ENCODE peak calls at places on chromosomes 13 and 19, in seven cellular contexts. H is fibroblast of lung, O is heart left ventricle, E is IMR-90, W is ascending aorta, A is dorsolateral prefrontal cortex, N is body of pancreas. L is an unnamed sample.

GRCh38 chr19:2176336-2176994 is 12.7 kb downstream of the DOT1L start:
- DNase-seq in O (no peak), H (no peak), N (no peak), E (no peak), W (no peak), A (no peak), L (no peak)

GRCh38 chr13:85019121-85019520 is 780.1 kb downstream of the SLITRK6 start:
- DNase-seq in O (no peak), N (no peak), E (no peak), H (no peak), W (no peak), A (no peak), L (no peak)

GRCh38 chr13:95027638-95028037 is 273.6 kb downstream of the ABCC4 start:
- DNase-seq in E (no peak), O (no peak), W (no peak), A (no peak), N (no peak), H (no peak), L (no peak)

GRCh38 chr19:15115080-15115479 is 7.9 kb downstream of the SYDE1 start:
- DNase-seq in N (peak), H (peak), O (peak), A (peak), E (peak), W (no peak), L (peak)

GRCh38 chr13:61030445-61030844 is 385.2 kb downstream of the PCDH20 start:
- DNase-seq in H (no peak), N (no peak), A (no peak), O (no peak), W (no peak), E (no peak), L (no peak)

GRCh38 chr13:101018720-101019119 is 344.1 kb upstream of the TMTC4 start:
- DNase-seq in W (no peak), N (no peak), O (no peak), A (no peak), H (peak), E (peak), L (peak)

GRCh38 chr19:18291019-18291524 is 9.7 kb upstream of the JUND start:
- DNase-seq in W (no peak), A (no peak), H (no peak), O (no peak), E (no peak), N (no peak), L (no peak)

GRCh38 chr19:12000152-12000981 is 35.1 kb downstream of the ZNF433 start:
- DNase-seq in W (no peak), O (no peak), E (peak), N (no peak), H (no peak), A (no peak), L (no peak)

GRCh38 chr13:76852991-76853390 is 33.2 kb downstream of the KCTD12 start:
- DNase-seq in W (no peak), H (peak), A (no peak), N (no peak), O (no peak), E (peak), L (peak)

GRCh38 chr13:33285420-33286124 is at the start of gene STARD13:
- DNase-seq in N (peak), E (peak), H (peak), A (peak), O (peak), W (peak), L (peak)

GRCh38 chr19:51375504-51376221 is 3.2 kb upstream of the NKG7 start:
- DNase-seq in E (no peak), W (no peak), N (no peak), O (no peak), H (no peak), A (no peak), L (no peak)

GRCh38 chr13:27022571-27023311 is 148.9 kb downstream of the USP12 start:
- DNase-seq in N (no peak), O (no peak), W (no peak), H (peak), E (peak), A (peak), L (no peak)

GRCh38 chr19:49119411-49120324 is at the start of gene PPFIA3:
- DNase-seq in E (peak), W (peak), N (peak), A (no peak), O (peak), H (peak), L (peak)

DNA sequence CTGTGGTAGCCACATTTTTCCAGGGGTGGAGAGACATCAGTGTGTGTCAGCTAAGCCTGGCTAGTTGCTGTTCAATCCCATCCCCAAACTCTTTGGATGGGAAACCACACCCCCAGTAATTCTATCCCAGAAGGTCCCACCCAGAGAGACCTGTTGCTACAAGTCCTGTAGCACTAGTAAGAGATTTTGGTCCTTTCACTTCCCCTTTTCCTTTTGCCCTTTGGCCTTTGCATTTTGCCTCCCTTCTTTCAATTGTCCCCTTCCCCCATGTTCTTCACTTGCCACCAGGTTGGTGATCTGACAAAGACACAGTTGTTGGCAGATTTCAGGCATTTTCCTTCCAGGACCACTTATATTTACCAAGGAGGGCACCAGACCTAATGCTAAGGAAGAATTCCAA is 3.8 kb downstream of the CBY2 start:
- DNase-seq in E (no peak), O (no peak), H (no peak), W (no peak), A (no peak), N (no peak), L (no peak)
- H3K4me3 ChIP-seq in E (no peak), O (no peak), H (no peak), W (no peak), A (no peak), N (no peak), L (no peak)

DNA sequence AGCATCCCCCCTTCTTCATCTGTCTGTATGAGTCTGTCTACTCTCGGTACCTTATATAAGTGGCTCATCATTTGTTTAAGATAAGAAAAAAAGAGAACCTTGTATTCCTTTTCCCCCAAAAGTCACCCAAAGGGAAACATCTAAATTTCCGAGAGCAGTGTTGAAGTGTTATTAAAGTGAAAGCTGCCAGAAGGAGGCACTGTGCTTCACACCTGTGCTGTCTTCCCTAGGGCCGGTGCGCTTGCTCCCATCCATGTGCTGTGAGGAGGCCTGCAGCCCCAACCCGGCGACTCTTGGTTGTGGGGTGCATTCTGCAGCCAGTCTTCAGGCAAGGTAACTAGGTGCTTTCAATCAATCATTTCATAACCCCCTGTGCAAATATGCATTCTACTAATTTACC is 97.5 kb downstream of the TNFRSF19 start:
- DNase-seq in W (no peak), O (no peak), E (no peak), N (no peak), A (no peak), H (no peak), L (no peak)
- TF ChIP-seq CTCF in W (no peak), O (no peak), E (no peak), N (no peak), A (no peak), H (no peak), L (no peak)

GRCh38 chr13:31209172-31209818 is 9.5 kb downstream of the B3GLCT start:
- DNase-seq in N (peak), W (no peak), E (peak), H (peak), O (peak), A (peak), L (peak)
- H3K4me3 ChIP-seq in N (no peak), W (no peak), E (no peak), H (no peak), O (peak), A (no peak), L (no peak)

DNA sequence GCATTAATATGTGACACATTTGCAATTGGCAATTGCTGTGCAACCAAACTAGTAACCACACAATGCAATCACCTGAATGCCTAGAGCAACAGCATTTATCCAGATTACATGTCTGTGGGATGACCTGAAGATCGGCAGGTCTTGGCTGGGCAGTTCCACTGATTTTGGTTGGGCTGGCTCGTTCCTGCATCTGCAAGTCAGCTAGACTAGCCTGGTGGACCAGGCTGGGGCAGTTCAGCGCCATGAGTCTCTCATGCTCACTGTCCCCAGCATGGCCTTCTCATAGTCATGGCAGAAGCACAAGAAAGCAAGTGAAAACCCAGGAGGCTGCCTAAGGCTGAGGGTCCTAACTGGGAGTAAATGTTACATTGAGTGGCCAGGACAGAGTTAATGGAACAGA is 229.1 kb upstream of the TSHZ3 start:
- DNase-seq in W (no peak), N (no peak), E (no peak), O (no peak), H (no peak), A (no peak), L (no peak)
- TF ChIP-seq CTCF in W (no peak), N (no peak), E (no peak), O (no peak), H (no peak), A (no peak), L (no peak)

GRCh38 chr13:38993381-38993780 is 2.8 kb upstream of the STOML3 start:
- DNase-seq in E (no peak), W (no peak), A (no peak), O (no peak), H (no peak), N (no peak), L (no peak)
- H3K4me3 ChIP-seq in E (no peak), W (no peak), A (no peak), O (no peak), H (no peak), N (no peak), L (no peak)

DNA sequence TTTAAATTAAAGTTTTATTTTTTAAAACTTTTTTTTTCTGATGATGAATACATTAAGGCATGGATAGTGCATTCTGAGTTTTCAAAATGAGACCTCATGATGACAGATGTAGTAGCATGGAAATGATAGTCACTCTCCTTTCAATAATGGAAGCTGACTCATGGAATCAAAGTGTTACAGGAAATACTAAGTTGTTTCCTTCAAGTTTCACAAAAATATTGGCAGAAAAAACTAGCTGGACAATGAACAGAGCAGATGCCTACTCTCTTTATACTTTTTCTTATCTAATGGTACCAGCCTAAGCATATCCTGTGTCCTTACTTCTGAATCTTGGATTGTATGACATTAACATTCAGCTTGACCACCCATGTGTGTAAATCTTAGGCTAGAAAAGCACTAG is 1337.3 kb downstream of the PCDH9 start:
- DNase-seq in N (no peak), E (peak), O (no peak), A (no peak), W (no peak), H (no peak), L (peak)
- TF ChIP-seq CTCF in N (no peak), E (no peak), O (no peak), A (no peak), W (no peak), H (no peak), L (no peak)

DNA sequence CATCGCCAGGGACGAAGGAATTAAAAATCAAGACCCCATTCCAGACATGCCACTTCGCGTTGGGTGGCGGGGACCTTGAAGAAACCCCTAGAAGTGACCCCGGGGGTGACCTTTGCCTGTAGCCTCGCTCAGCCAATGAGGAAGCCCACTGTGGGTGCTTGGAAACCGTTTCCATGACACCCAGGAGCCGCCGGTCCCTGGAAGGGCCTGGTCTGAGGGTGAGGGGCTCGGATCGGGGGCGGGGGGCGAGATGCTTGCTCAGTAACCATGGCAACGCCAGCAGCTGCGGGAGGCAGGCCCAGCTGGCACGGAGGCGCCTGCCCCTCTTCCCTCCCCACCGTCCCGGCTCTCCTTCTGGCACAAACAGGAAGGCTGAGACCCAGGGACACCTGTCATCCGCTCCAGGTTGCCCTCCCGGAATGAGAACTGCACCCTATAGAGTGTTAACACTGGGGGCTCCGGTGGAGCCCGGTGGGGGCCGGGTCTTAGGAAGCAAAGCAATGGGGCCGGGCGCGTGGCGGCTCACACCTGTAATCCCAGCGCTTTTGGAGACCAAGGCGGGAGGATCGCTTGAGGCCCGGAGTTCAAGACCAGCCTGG is 54.4 kb upstream of the PTPRS start:
- DNase-seq in E (no peak), N (no peak), W (no peak), H (no peak), O (no peak), A (no peak), L (no peak)
- H3K4me3 ChIP-seq in E (no peak), N (no peak), W (no peak), H (no peak), O (no peak), A (no peak), L (no peak)

DNA sequence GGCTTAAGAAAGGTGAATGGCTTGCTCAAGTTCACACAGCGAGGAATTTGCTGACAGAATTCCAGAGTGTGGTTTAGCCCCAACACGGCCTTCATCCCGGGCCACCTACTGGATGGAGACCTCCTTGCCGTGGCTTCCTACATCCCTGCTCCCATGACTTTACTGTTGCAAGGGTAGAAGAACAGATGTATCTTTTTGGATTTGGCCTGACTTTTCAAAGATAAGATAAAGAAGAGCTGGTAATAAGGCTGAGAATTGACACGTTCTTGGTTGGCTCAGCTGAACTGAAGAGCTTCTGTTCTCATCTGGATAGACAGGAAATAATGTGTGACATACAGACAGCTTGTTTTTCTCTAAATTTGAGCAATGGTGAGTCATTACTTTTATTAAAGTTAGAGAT is 113.1 kb downstream of the KLF5 start:
- DNase-seq in E (peak), W (no peak), H (peak), N (no peak), A (no peak), O (peak), L (peak)
- TF ChIP-seq CTCF in E (peak), W (no peak), H (no peak), N (no peak), A (no peak), O (no peak), L (peak)

DNA sequence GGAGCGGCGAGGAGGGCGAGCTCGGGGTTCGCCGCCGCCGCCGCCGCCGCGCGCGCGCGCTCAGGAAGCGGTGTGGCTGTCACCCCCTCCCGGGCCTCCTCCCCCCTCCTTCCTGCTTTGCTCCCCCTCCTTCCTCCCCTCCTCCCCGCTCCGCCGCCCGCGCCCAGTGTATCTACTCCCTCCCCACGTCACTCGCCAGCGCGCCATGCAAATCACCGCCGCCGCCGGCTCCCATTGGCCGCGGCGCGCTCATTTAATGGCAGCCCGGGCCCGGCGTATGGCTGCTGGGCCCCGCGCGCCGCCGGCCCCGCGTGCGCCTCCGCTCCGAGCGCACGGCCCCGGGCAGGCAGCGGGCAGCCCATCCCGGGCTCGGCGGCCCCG is 335 bp upstream of the SOX1 start:
- DNase-seq in O (peak), W (no peak), E (no peak), A (peak), N (peak), H (peak), L (peak)
- H3K4me3 ChIP-seq in O (peak), W (peak), E (no peak), A (peak), N (no peak), H (no peak), L (no peak)

DNA sequence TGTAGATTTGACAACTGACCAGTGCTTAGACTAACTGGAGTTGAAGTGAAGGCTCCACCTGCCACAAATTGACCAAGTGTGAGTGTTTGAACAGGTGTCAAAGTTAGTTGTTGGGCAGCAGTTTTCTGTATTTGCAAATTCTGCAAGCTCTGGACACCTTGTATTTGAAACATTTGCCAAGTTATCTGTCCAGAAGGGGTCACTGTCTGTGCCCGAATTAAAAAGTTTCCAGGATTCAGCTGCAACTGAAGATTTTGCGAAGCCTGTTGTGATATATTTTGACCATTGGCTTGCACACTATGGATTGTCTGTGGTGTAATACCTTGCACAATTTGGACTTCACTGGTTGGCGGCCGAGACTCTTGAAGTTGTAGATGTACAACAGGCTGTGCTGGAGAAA is 1690.7 kb downstream of the SLITRK5 start:
- DNase-seq in O (no peak), H (peak), W (no peak), N (no peak), E (peak), A (no peak), L (peak)
- TF ChIP-seq CTCF in O (no peak), H (no peak), W (no peak), N (peak), E (no peak), A (no peak), L (peak)

L was measured in fibroblast of pulmonary artery.